ENCODE peak calls at places on chromosomes 16 and 17, in four cellular contexts. F is GM12878, U is stomach, E is sigmoid colon. S is an unnamed sample.

GRCh38 chr16:85151603-85152413 is 39.5 kb upstream of the CIBAR2 start:
- DNase-seq in U (peak; percentile 72), F (no peak), E (peak; percentile 98), S (peak; percentile 63)

GRCh38 chr16:27924411-27925118 is 138.9 kb downstream of the GSG1L start:
- DNase-seq in E (no peak), U (no peak), F (no peak), S (no peak)

GRCh38 chr16:68075980-68076379 is 9.2 kb upstream of the NFATC3 start:
- DNase-seq in E (no peak), U (no peak), F (no peak), S (no peak)

GRCh38 chr16:28893291-28893690 is 15.0 kb downstream of the ATP2A1 start:
- DNase-seq in E (no peak), F (no peak), U (no peak), S (no peak)

GRCh38 chr17:51650772-51651171 is 390.4 kb downstream of the UTP18 start:
- DNase-seq in U (no peak), F (no peak), E (no peak), S (no peak)

GRCh38 chr17:2173005-2173404 is 118.1 kb downstream of the HIC1 start:
- DNase-seq in F (no peak), U (no peak), E (peak; percentile 72), S (no peak)

GRCh38 chr17:46917041-46917440 is 5.9 kb upstream of the GOSR2 start:
- DNase-seq in E (no peak), F (no peak), U (no peak), S (no peak)

GRCh38 chr16:11515540-11516430 is 70.9 kb downstream of the LITAF start:
- DNase-seq in F (no peak), U (no peak), E (no peak), S (no peak)

GRCh38 chr17:59963738-59964454 is 644 bp downstream of the RNFT1 start:
- DNase-seq in U (peak; percentile 42), E (peak; percentile 73), F (no peak), S (peak; percentile 12)

GRCh38 chr16:88761143-88761534 is 23.9 kb downstream of the PIEZO1 start:
- DNase-seq in F (no peak), U (no peak), E (no peak), S (no peak)

GRCh38 chr16:88510091-88510719 is 57.1 kb downstream of the ZFPM1 start:
- DNase-seq in E (no peak), U (no peak), F (no peak), S (no peak)

GRCh38 chr17:41307647-41308046 is 1.5 kb downstream of the KRTAP16-1 start:
- DNase-seq in U (no peak), E (no peak), F (no peak), S (no peak)

GRCh38 chr17:37097162-37097561 is 148.4 kb downstream of the AATF start:
- DNase-seq in F (no peak), U (no peak), E (no peak), S (no peak)

GRCh38 chr16:85897384-85897783 is 1.6 kb upstream of the IRF8 start:
- DNase-seq in U (no peak), F (no peak), E (no peak), S (no peak)

GRCh38 chr17:68441064-68441770 is 16.1 kb downstream of the WIPI1 start:
- DNase-seq in U (no peak), F (no peak), E (no peak), S (no peak)

GRCh38 chr17:42252528-42253172 is 23.5 kb downstream of the STAT5B start:
- DNase-seq in F (no peak), U (no peak), E (no peak), S (no peak)

GRCh38 chr17:63910096-63910495 is 962 bp downstream of the CSHL1 start:
- DNase-seq in U (no peak), F (no peak), E (no peak), S (no peak)

GRCh38 chr17:63193827-63194226 is 227.8 kb downstream of the TANC2 start:
- DNase-seq in F (no peak), U (no peak), E (no peak), S (no peak)

GRCh38 chr16:67015317-67015731 is 13.6 kb upstream of the CBFB start:
- DNase-seq in F (no peak), U (no peak), E (peak; percentile 24), S (no peak)

GRCh38 chr16:26981266-26981938 is 85.3 kb upstream of the C16orf82 start:
- DNase-seq in E (no peak), F (no peak), U (no peak), S (no peak)

GRCh38 chr16:20410153-20410723 is 904 bp downstream of the ACSM5 start:
- DNase-seq in F (no peak), E (no peak), U (no peak), S (no peak)

GRCh38 chr16:8355714-8356113 is 234.6 kb downstream of the TMEM114 start:
- DNase-seq in U (no peak), E (no peak), F (no peak), S (no peak)

GRCh38 chr17:38748329-38749221 is at the start of gene PCGF2:
- DNase-seq in F (no peak), E (peak; percentile 94), U (peak; percentile 85), S (no peak)

GRCh38 chr17:20992987-20993862 is 49.6 kb downstream of the USP22 start:
- DNase-seq in U (peak; percentile 60), E (peak; percentile 84), F (peak; percentile 3), S (peak; percentile 88)

GRCh38 chr16:88456356-88457292 is 3.5 kb downstream of the ZFPM1 start:
- DNase-seq in U (no peak), E (no peak), F (no peak), S (no peak)

GRCh38 chr17:72441899-72442298 is 321.1 kb downstream of the SOX9 start:
- DNase-seq in E (peak; percentile 10), U (no peak), F (no peak), S (no peak)

GRCh38 chr17:67187927-67188326 is 57.1 kb downstream of the HELZ start:
- DNase-seq in U (no peak), E (no peak), F (no peak), S (no peak)

GRCh38 chr17:48596000-48596734 is 2.6 kb upstream of the HOXB5 start:
- DNase-seq in U (no peak), F (no peak), E (no peak), S (no peak)

GRCh38 chr16:10255728-10256127 is 73.5 kb upstream of the GRIN2A start:
- DNase-seq in U (no peak), F (no peak), E (no peak), S (no peak)

GRCh38 chr17:59423137-59423703 is 91.8 kb downstream of the YPEL2 start:
- DNase-seq in E (peak; percentile 78), F (no peak), U (no peak), S (no peak)

GRCh38 chr16:22222006-22222405 is 15.9 kb downstream of the EEF2K start:
- DNase-seq in E (no peak), F (no peak), U (no peak), S (no peak)

DNA sequence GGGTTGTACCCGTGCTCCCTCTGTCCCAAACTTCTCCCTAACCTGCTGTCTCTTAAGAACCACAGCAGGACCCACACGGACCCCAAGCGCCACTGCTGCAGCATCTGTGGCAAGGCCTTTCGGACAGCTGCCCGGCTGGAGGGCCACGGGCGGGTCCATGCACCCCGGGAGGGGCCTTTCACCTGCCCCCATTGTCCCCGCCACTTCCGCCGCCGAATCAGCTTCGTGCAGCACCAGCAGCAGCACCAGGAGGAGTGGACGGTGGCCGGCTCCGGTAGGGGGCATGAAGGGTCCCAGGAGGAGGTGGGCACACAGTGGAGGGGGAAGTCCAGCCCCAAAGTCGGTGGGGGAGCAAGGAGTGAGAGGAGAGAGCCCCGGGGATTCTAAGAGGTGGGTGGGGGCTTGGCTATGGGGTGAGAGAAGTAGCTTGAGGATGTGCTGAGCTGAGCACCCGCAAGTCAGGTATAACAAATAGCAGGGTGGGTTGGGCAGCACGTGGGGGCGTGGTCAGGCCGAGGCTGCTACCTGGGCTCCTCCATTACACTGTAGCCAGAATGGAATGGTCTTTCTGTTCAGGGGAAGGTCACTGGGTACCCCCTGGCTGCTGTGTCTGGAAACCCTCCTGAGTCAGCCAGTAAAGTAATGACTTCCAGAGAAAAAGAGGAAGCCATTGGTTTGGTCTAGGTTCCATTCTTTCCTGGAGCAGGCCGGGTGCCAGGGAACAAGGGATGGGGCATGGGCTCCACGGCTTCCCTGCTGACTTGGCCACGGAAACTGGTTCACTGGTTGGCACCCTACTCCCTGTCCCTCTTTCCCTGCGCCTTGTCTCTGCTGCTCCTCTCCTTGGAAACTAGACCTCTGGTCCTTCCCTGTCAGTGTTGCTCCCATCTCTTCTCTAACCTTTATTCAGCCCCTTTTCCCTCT is 7.1 kb downstream of the PRSS53 start:
- DNase-seq in U (no peak), E (peak; percentile 68), F (no peak), S (peak; percentile 18)
- TF ChIP-seq POLR2AphosphoS5 in U (no peak), E (no peak), F (no peak), S (no peak)

GRCh38 chr16:70684146-70685060 is 1.4 kb downstream of the MTSS2 start:
- DNase-seq in E (no peak), F (no peak), U (no peak), S (no peak)
- TF ChIP-seq POLR2A in E (no peak), F (no peak), U (no peak), S (no peak)

DNA sequence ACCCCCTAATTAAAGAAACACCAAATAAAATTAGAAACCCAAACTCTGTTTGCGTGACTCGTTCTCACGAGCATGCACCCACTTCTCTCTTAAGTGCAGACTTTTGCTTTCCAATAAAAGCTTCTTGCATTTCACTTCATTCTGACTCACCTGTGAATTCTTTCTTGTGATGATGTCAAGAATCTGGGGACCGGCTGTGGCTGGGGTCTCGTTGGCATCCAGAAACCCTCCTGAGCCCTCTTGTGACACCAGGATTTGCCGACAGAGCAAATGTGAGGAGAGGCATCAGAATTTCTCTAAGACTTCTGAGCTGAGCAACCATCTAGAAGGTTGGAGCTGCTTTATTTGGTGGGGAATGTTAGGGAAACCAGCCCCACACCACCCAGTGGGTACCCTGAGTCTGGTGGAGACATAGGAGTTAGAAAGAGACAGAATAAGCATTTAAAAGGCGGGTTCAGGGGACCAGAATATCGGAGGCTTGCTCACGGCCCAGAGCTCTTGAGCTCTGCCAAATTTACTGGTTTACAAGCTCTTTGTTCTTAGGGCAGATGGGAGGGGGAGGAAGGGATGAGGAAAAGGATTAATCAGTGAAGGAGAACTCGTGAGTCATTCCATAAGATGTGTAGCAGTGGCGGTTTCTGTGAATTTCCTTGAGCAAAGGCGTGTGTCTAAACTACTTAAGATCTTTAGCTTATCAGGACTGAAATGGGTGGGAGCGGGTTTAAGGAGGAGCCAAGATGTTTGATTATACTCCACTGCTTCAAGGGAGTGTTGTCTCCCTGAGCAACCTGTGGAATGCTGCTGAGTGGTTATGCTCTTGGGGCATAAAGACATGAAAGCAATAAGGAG is 24.2 kb upstream of the TMC5 start:
- DNase-seq in F (no peak), E (no peak), U (peak; percentile 47), S (no peak)
- TF ChIP-seq POLR2AphosphoS5 in F (no peak), E (no peak), U (no peak), S (no peak)

DNA sequence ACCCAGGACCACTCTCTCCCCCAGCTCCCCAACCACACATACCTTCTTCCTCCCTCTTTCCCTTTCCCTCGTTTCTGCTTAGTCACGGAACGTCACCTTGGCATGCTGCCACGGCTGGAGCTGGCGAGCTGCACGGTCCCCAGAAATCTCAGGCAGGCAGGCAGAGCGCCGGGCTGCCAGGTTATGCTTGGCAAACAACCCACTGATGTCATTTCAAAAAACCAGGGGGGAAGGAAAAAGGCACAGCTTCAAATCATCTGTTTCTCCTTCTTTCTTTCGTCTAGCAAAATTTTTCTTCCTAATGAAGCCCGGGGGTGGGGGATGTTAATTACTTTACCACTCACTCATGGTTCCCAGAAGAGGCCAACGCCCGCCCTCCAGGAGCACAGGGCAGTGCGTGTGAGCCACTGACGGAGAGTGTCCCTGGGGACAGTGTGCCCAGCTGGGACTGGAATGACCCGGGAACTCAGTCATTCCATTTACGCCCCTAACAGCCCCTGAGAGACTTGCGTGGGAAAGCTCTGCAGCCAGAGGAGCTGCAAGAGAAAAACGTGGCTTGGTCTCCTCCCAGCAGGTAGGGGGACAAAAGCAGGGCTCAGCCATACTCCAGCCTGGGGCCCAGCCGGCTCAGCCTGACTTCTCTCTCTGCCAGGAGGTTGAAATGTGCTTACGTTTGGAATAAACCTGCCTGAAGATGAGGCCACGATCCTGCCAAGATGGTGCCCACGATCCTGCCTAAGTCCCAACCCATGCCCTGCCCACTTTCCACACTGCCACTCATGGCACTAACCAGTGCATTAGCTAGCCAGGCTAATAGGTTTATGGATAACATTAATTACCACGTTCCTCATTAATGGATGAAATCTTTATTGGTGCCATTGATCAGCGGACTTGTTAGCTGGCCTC is 198.9 kb downstream of the ZFHX3 start:
- DNase-seq in U (peak; percentile 92), F (no peak), E (peak; percentile 94), S (no peak)
- TF ChIP-seq POLR2A in U (no peak), F (no peak), E (no peak), S (no peak)